ENCODE peak calls at places on chromosomes 5 and 9, in nine cellular contexts. Z, T, U, I, C, D, H, V and A are unnamed samples.

GRCh38 chr9:112097712-112098688 is 77.1 kb downstream of the SUSD1 start:
- DNase-seq in Z (peak; percentile 49), H (peak; percentile 32), V (peak; percentile 76), U (peak; percentile 30), D (peak; percentile 60), I (peak; percentile 85), T (peak; percentile 75), C (no peak), A (no peak)

GRCh38 chr5:125485003-125485641 is 738.7 kb upstream of the ZNF608 start:
- DNase-seq in H (no peak), I (peak; percentile 85), D (peak; percentile 47), U (no peak), T (peak; percentile 99), C (no peak), Z (no peak), V (peak; percentile 74), A (peak; percentile 66)

GRCh38 chr5:1404062-1404461 is 41.2 kb downstream of the SLC6A3 start:
- DNase-seq in T (no peak), V (no peak), I (no peak), C (no peak), U (peak; percentile 1), D (no peak), Z (no peak), H (no peak), A (no peak)

GRCh38 chr5:97840643-97841042 is 657.6 kb upstream of the RIOK2 start:
- DNase-seq in H (no peak), C (no peak), I (no peak), T (peak; percentile 62), D (no peak), Z (no peak), U (no peak), V (no peak), A (peak; percentile 36)

GRCh38 chr5:60844429-60844890 is 391 bp upstream of the ELOVL7 start:
- DNase-seq in T (no peak), Z (no peak), V (peak; percentile 52), H (no peak), C (peak; percentile 52), D (peak; percentile 58), U (no peak), I (no peak), A (no peak)

GRCh38 chr5:68012831-68013230 is 202.7 kb upstream of the PIK3R1 start:
- DNase-seq in T (no peak), U (no peak), V (no peak), H (no peak), I (no peak), Z (no peak), C (no peak), D (no peak), A (no peak)

GRCh38 chr5:1542755-1543154 is 19.0 kb upstream of the LPCAT1 start:
- DNase-seq in C (no peak), T (peak; percentile 51), Z (no peak), D (no peak), I (peak; percentile 63), V (no peak), H (no peak), U (no peak), A (peak; percentile 67)

GRCh38 chr5:157348049-157348400 is 82.1 kb downstream of the CYFIP2 start:
- DNase-seq in C (no peak), D (no peak), I (no peak), U (no peak), Z (no peak), T (no peak), V (no peak), H (no peak), A (no peak)

GRCh38 chr9:77710276-77710675 is 62.2 kb upstream of the GNA14 start:
- DNase-seq in T (no peak), Z (no peak), H (no peak), V (no peak), D (no peak), I (no peak), U (no peak), C (no peak), A (no peak)

GRCh38 chr9:98619788-98620187 is 88.9 kb downstream of the GABBR2 start:
- DNase-seq in H (no peak), C (no peak), I (no peak), U (no peak), T (no peak), Z (no peak), D (no peak), V (no peak), A (no peak)

GRCh38 chr5:1062761-1063568 is 48.9 kb downstream of the SLC12A7 start:
- DNase-seq in D (no peak), C (no peak), Z (no peak), I (no peak), T (no peak), U (peak; percentile 10), H (no peak), V (no peak), A (no peak)